ENCODE peak calls at places on chromosomes 16 and 17, in nine cellular contexts. S is PC-9; P is AG10803; E is foreskin fibroblast; T is WTC11; L is CD4-positive, alpha-beta T cell; F is IMR-90; R is psoas muscle; B is cardiac muscle cell. O is an unnamed sample.
A peak's percentile ranks its signal among the peaks of the same experiment; 100 is the strongest.

GRCh38 chr17:80516533-80516932 is 28.1 kb upstream of the RPTOR start:
- DNase-seq in S (no peak), P (no peak), E (no peak), T (no peak), L (no peak), F (no peak), R (no peak), B (no peak), O (no peak)

GRCh38 chr17:56762988-56763387 is 70.7 kb downstream of the C17orf67 start:
- DNase-seq in S (no peak), P (no peak), E (no peak), T (no peak), L (no peak), F (no peak), R (no peak), B (no peak), O (no peak)

GRCh38 chr17:63639125-63639524 is 16.9 kb downstream of the MAP3K3 start:
- DNase-seq in S (no peak), P (no peak), E (no peak), T (no peak), L (no peak), F (no peak), R (no peak), B (no peak), O (no peak)

GRCh38 chr17:15233022-15233805 is 31.9 kb downstream of the PMP22 start:
- DNase-seq in S (no peak), P (peak; percentile 68), E (peak; percentile 84), T (peak; percentile 27), L (no peak), F (peak; percentile 75), R (no peak), B (no peak), O (no peak)

GRCh38 chr17:8826808-8827435 is 27.8 kb upstream of the MFSD6L start:
- DNase-seq in S (no peak), P (no peak), E (no peak), T (no peak), L (no peak), F (no peak), R (no peak), B (no peak), O (no peak)

GRCh38 chr17:54544239-54544638 is 356.4 kb upstream of the TOM1L1 start:
- DNase-seq in S (no peak), P (no peak), E (no peak), T (peak; percentile 29), L (no peak), F (no peak), R (no peak), B (peak; percentile 30), O (no peak)

GRCh38 chr16:2701272-2701671 is 18.8 kb downstream of the PRSS27 start:
- DNase-seq in S (no peak), P (no peak), E (no peak), T (no peak), L (no peak), F (no peak), R (no peak), B (no peak), O (no peak)

GRCh38 chr16:20995711-20996110 is 95.1 kb downstream of the LYRM1 start:
- DNase-seq in S (no peak), P (no peak), E (no peak), T (no peak), L (no peak), F (no peak), R (no peak), B (no peak), O (no peak)

GRCh38 chr17:82963104-82963950 is 116.1 kb upstream of the METRNL start:
- DNase-seq in S (no peak), P (peak; percentile 84), E (peak; percentile 94), T (peak; percentile 86), L (no peak), F (peak; percentile 77), R (peak; percentile 81), B (peak; percentile 87), O (peak; percentile 54)

GRCh38 chr17:35730400-35731005 is 936 bp upstream of the RASL10B start:
- DNase-seq in S (no peak), P (no peak), E (no peak), T (no peak), L (no peak), F (no peak), R (no peak), B (no peak), O (no peak)

GRCh38 chr17:57075785-57076184 is 9.3 kb upstream of the AKAP1 start:
- DNase-seq in S (no peak), P (no peak), E (no peak), T (no peak), L (no peak), F (no peak), R (no peak), B (no peak), O (no peak)

GRCh38 chr17:30222741-30223175 is 12.7 kb downstream of the SLC6A4 start:
- DNase-seq in S (no peak), P (no peak), E (no peak), T (no peak), L (no peak), F (no peak), R (no peak), B (no peak), O (no peak)

GRCh38 chr17:34981538-34982241 is 1.4 kb downstream of the LIG3 start:
- DNase-seq in S (no peak), P (peak; percentile 43), E (peak; percentile 54), T (no peak), L (no peak), F (peak; percentile 47), R (no peak), B (peak; percentile 17), O (no peak)

GRCh38 chr16:78210305-78210704 is 110.9 kb downstream of the WWOX start:
- DNase-seq in S (peak; percentile 96), P (no peak), E (no peak), T (no peak), L (no peak), F (peak; percentile 29), R (no peak), B (no peak), O (no peak)

GRCh38 chr17:12415031-12415430 is 250.7 kb upstream of the MYOCD start:
- DNase-seq in S (no peak), P (peak; percentile 61), E (peak; percentile 64), T (no peak), L (no peak), F (peak; percentile 94), R (no peak), B (no peak), O (no peak)

GRCh38 chr16:9521749-9522370 is 430.4 kb downstream of the HAPSTR1 start:
- DNase-seq in S (no peak), P (no peak), E (no peak), T (no peak), L (no peak), F (no peak), R (no peak), B (no peak), O (no peak)

GRCh38 chr17:78723001-78723796 is 58.9 kb downstream of the CYTH1 start:
- DNase-seq in S (no peak), P (no peak), E (peak; percentile 80), T (peak; percentile 78), L (no peak), F (peak; percentile 45), R (peak; percentile 45), B (peak; percentile 87), O (no peak)
- TF ChIP-seq CTCF in S (no peak), P (no peak), E (no peak), T (no peak), L (no peak), F (no peak), R (no peak), B (no peak), O (no peak)

DNA sequence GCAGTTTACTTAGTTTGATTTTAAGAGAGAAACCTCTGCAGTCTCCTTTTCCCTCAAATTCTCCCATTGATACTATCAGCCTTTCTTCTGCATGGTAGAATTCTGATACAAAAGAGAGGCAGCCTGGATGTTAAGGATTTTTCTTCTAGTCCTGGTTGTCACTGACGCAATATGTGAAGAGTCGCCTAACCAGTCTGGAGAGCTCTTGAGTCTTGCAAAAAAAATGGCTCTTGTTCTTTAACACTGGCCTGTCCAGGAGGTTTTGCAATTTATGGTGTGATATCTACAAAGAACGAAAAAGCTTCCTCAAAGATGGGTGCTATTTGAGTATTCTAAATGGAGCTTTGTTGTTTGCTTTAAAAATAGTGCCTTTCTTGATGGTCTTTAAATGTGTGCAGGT is 28.9 kb downstream of the COX10 start:
- DNase-seq in S (peak; percentile 78), P (no peak), E (no peak), T (no peak), L (no peak), F (no peak), R (no peak), B (no peak), O (no peak)
- TF ChIP-seq CTCF in S (no peak), P (no peak), E (no peak), T (no peak), L (no peak), F (no peak), R (no peak), B (no peak), O (no peak)

DNA sequence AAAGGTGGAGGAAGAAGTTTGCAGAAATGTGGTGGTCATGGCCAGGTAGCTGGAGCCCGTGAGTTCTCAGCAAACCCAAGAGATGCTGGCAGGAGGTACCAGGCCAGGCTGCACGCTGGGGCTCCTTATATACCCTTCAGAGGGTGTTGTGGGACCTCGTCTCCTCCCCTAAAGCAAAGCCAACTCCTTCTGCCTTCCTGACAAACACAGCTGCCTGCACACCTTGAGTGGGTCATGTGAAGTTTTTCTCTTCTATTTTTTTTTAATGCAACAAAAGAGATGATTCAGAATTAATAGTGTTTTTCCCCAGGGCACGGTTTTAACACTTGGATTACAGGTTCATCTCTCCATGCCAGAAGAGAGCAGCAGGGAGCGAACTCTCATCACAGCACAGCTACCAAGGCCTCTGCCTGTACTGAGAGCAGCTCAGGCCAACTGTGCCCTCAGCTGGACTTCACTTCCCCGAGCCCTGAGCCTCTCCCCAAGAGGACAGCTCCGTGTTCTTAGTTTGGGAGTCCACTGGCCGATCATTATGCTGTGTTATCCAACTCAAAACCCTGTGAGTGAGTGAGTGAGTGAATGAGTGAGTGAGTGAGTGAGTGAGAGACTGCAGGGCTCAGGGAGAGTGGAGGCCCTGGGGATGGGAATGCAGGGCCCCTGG is at the start of gene KRT15:
- DNase-seq in S (peak; percentile 86), P (no peak), E (peak; percentile 58), T (no peak), L (no peak), F (peak; percentile 28), R (no peak), B (no peak), O (no peak)
- TF ChIP-seq CTCF in S (no peak), P (no peak), E (no peak), T (no peak), L (no peak), F (no peak), R (no peak), B (no peak), O (no peak)

DNA sequence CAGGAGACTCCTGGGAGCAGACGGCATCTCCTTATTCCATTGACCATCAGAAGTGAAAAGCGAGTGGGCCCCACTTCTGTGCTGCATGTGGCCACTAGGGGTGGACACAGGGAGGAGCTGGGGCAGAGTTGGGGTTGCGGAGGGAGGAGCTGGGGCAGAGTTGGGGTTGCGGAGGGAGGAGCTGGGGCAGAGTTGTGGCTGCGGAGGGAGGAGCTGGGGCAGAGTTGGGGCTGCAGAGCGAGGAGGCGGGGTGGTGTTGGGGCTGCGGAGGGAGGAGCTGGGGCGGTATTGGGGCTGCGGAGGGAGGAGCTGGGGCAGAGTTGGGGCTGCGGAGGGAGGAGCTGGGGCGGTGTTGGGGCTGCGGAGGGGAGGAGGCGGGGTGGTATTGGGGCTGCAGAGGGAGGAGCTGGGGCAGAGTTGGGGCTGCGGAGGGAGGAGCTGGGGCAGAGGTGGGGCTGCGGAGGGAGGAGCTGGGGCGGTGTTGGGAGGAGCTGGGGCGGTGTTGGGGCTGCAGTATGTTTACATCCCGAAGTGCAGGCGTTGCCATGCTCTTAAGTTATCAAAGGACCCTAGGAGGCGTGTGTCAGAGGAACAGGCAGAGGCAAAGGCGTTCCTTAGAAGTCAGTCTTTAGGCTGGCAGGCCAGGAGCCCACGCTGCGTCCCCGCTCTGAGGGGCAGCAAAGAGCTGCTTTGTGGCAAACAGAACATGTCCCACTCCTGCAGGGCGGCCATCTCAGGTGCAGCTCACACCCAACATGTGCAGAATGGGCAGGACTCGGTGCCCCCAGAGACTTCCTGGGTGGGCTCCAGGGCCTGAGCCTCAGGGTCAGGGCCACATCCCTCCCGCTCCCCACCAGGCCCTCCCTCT is 76.0 kb downstream of the ZNF778 start:
- DNase-seq in S (no peak), P (no peak), E (no peak), T (peak; percentile 70), L (no peak), F (peak; percentile 12), R (no peak), B (peak; percentile 48), O (no peak)
- TF ChIP-seq CTCF in S (no peak), P (peak; percentile 7), E (peak; percentile 3), T (no peak), L (no peak), F (peak; percentile 6), R (no peak), B (no peak), O (no peak)